ENCODE peak calls at places on chromosomes 13 and 19, in seven cellular contexts. F, Z, K, D, R, L and U are unnamed samples.
A peak's percentile ranks its signal among the peaks of the same experiment; 100 is the strongest.

GRCh38 chr19:46404039-46404883 is 9.1 kb downstream of the CCDC8 start:
- DNase-seq in F (no peak), Z (peak; percentile 83), K (no peak), D (no peak), R (peak; percentile 76), L (no peak), U (no peak)

GRCh38 chr13:36158606-36159005 is 27.4 kb upstream of the DCLK1 start:
- DNase-seq in F (no peak), Z (no peak), K (no peak), D (no peak), R (no peak), L (no peak), U (no peak)

GRCh38 chr19:41166888-41167804 is 25.9 kb upstream of the CYP2S1 start:
- DNase-seq in F (no peak), Z (no peak), K (no peak), D (no peak), R (no peak), L (no peak), U (no peak)

GRCh38 chr13:98089826-98090225 is 53.1 kb upstream of the FARP1 start:
- DNase-seq in F (no peak), Z (no peak), K (no peak), D (no peak), R (no peak), L (no peak), U (no peak)

GRCh38 chr13:21171420-21171819 is 4.9 kb downstream of the SKA3 start:
- DNase-seq in F (no peak), Z (no peak), K (no peak), D (no peak), R (no peak), L (no peak), U (no peak)

GRCh38 chr13:43433691-43434121 is 353.1 kb downstream of the ENOX1 start:
- DNase-seq in F (no peak), Z (no peak), K (no peak), D (no peak), R (no peak), L (no peak), U (no peak)

GRCh38 chr13:20654156-20654555 is 49.3 kb upstream of the IL17D start:
- DNase-seq in F (no peak), Z (no peak), K (no peak), D (no peak), R (no peak), L (no peak), U (no peak)

GRCh38 chr13:40116008-40116407 is 460.5 kb downstream of the COG6 start:
- DNase-seq in F (no peak), Z (no peak), K (no peak), D (no peak), R (peak; percentile 5), L (no peak), U (no peak)